ENCODE peak calls at places on chromosomes 7 and 10, in nine cellular contexts. One of them, this sample, is unnamed.
A peak's percentile ranks its signal among the peaks of the same experiment; 100 is the strongest.

GRCh38 chr10:44261710-44262455 is 123.0 kb downstream of the CXCL12 start:
- DNase-seq in skeletal muscle cell: no peak
- DNase-seq in occipital lobe: peak; percentile 9
- DNase-seq in CD4-positive, CD25-positive, alpha-beta regulatory T cell: no peak
- DNase-seq in stimulated activated CD8-positive, alpha-beta memory T cell treated with anti-CD3 and anti-CD28 coated beads, Interleukin-4, amount 100 ng/mL, for 24 hours: no peak
- DNase-seq in NCI-H1417: no peak
- DNase-seq in T-cell: no peak
- DNase-seq in activated naive CD4-positive, alpha-beta T cell treated with anti-CD3 and anti-CD28 coated beads, Interleukin-2, amount 50 U/mL, for 72 hours: no peak
- DNase-seq in Peyer's patch: no peak
- DNase-seq in this sample: no peak

GRCh38 chr7:112157072-112157471 is 49.1 kb downstream of the DOCK4 start:
- DNase-seq in skeletal muscle cell: peak; percentile 59
- DNase-seq in occipital lobe: no peak
- DNase-seq in CD4-positive, CD25-positive, alpha-beta regulatory T cell: no peak
- DNase-seq in stimulated activated CD8-positive, alpha-beta memory T cell treated with anti-CD3 and anti-CD28 coated beads, Interleukin-4, amount 100 ng/mL, for 24 hours: no peak
- DNase-seq in NCI-H1417: no peak
- DNase-seq in T-cell: no peak
- DNase-seq in activated naive CD4-positive, alpha-beta T cell treated with anti-CD3 and anti-CD28 coated beads, Interleukin-2, amount 50 U/mL, for 72 hours: no peak
- DNase-seq in Peyer's patch: no peak
- DNase-seq in this sample: no peak

GRCh38 chr10:20898851-20899250 is 1.7 kb upstream of the NEBL start:
- DNase-seq in skeletal muscle cell: no peak
- DNase-seq in occipital lobe: no peak
- DNase-seq in CD4-positive, CD25-positive, alpha-beta regulatory T cell: no peak
- DNase-seq in stimulated activated CD8-positive, alpha-beta memory T cell treated with anti-CD3 and anti-CD28 coated beads, Interleukin-4, amount 100 ng/mL, for 24 hours: no peak
- DNase-seq in NCI-H1417: no peak
- DNase-seq in T-cell: no peak
- DNase-seq in activated naive CD4-positive, alpha-beta T cell treated with anti-CD3 and anti-CD28 coated beads, Interleukin-2, amount 50 U/mL, for 72 hours: no peak
- DNase-seq in Peyer's patch: no peak
- DNase-seq in this sample: no peak

GRCh38 chr10:124319926-124320391 is 98.8 kb downstream of the OAT start:
- DNase-seq in skeletal muscle cell: peak; percentile 12
- DNase-seq in occipital lobe: no peak
- DNase-seq in CD4-positive, CD25-positive, alpha-beta regulatory T cell: no peak
- DNase-seq in stimulated activated CD8-positive, alpha-beta memory T cell treated with anti-CD3 and anti-CD28 coated beads, Interleukin-4, amount 100 ng/mL, for 24 hours: no peak
- DNase-seq in NCI-H1417: no peak
- DNase-seq in T-cell: no peak
- DNase-seq in activated naive CD4-positive, alpha-beta T cell treated with anti-CD3 and anti-CD28 coated beads, Interleukin-2, amount 50 U/mL, for 72 hours: no peak
- DNase-seq in Peyer's patch: no peak
- DNase-seq in this sample: no peak

GRCh38 chr7:39624202-39624807 is 933 bp downstream of the RALA start:
- DNase-seq in skeletal muscle cell: no peak
- DNase-seq in occipital lobe: no peak
- DNase-seq in CD4-positive, CD25-positive, alpha-beta regulatory T cell: peak; percentile 41
- DNase-seq in stimulated activated CD8-positive, alpha-beta memory T cell treated with anti-CD3 and anti-CD28 coated beads, Interleukin-4, amount 100 ng/mL, for 24 hours: no peak
- DNase-seq in NCI-H1417: no peak
- DNase-seq in T-cell: no peak
- DNase-seq in activated naive CD4-positive, alpha-beta T cell treated with anti-CD3 and anti-CD28 coated beads, Interleukin-2, amount 50 U/mL, for 72 hours: no peak
- DNase-seq in Peyer's patch: no peak
- DNase-seq in this sample: no peak

GRCh38 chr7:150945853-150946825 is 32.0 kb downstream of the KCNH2 start:
- DNase-seq in skeletal muscle cell: no peak
- DNase-seq in occipital lobe: peak; percentile 66
- DNase-seq in CD4-positive, CD25-positive, alpha-beta regulatory T cell: no peak
- DNase-seq in stimulated activated CD8-positive, alpha-beta memory T cell treated with anti-CD3 and anti-CD28 coated beads, Interleukin-4, amount 100 ng/mL, for 24 hours: no peak
- DNase-seq in NCI-H1417: no peak
- DNase-seq in T-cell: no peak
- DNase-seq in activated naive CD4-positive, alpha-beta T cell treated with anti-CD3 and anti-CD28 coated beads, Interleukin-2, amount 50 U/mL, for 72 hours: peak; percentile 49
- DNase-seq in Peyer's patch: peak; percentile 48
- DNase-seq in this sample: peak; percentile 38

GRCh38 chr10:14742815-14743214 is 31.9 kb downstream of the FAM107B start:
- DNase-seq in skeletal muscle cell: no peak
- DNase-seq in occipital lobe: no peak
- DNase-seq in CD4-positive, CD25-positive, alpha-beta regulatory T cell: no peak
- DNase-seq in stimulated activated CD8-positive, alpha-beta memory T cell treated with anti-CD3 and anti-CD28 coated beads, Interleukin-4, amount 100 ng/mL, for 24 hours: no peak
- DNase-seq in NCI-H1417: no peak
- DNase-seq in T-cell: no peak
- DNase-seq in activated naive CD4-positive, alpha-beta T cell treated with anti-CD3 and anti-CD28 coated beads, Interleukin-2, amount 50 U/mL, for 72 hours: no peak
- DNase-seq in Peyer's patch: no peak
- DNase-seq in this sample: peak; percentile 7

GRCh38 chr10:48453451-48454301 is 147.2 kb downstream of the MAPK8 start:
- DNase-seq in skeletal muscle cell: no peak
- DNase-seq in occipital lobe: no peak
- DNase-seq in CD4-positive, CD25-positive, alpha-beta regulatory T cell: no peak
- DNase-seq in stimulated activated CD8-positive, alpha-beta memory T cell treated with anti-CD3 and anti-CD28 coated beads, Interleukin-4, amount 100 ng/mL, for 24 hours: no peak
- DNase-seq in NCI-H1417: no peak
- DNase-seq in T-cell: no peak
- DNase-seq in activated naive CD4-positive, alpha-beta T cell treated with anti-CD3 and anti-CD28 coated beads, Interleukin-2, amount 50 U/mL, for 72 hours: peak; percentile 30
- DNase-seq in Peyer's patch: no peak
- DNase-seq in this sample: no peak

GRCh38 chr10:36018996-36019395 is 376.9 kb upstream of the FZD8 start:
- DNase-seq in skeletal muscle cell: no peak
- DNase-seq in occipital lobe: no peak
- DNase-seq in CD4-positive, CD25-positive, alpha-beta regulatory T cell: no peak
- DNase-seq in stimulated activated CD8-positive, alpha-beta memory T cell treated with anti-CD3 and anti-CD28 coated beads, Interleukin-4, amount 100 ng/mL, for 24 hours: no peak
- DNase-seq in NCI-H1417: no peak
- DNase-seq in T-cell: no peak
- DNase-seq in activated naive CD4-positive, alpha-beta T cell treated with anti-CD3 and anti-CD28 coated beads, Interleukin-2, amount 50 U/mL, for 72 hours: no peak
- DNase-seq in Peyer's patch: no peak
- DNase-seq in this sample: no peak

GRCh38 chr7:112140600-112140999 is 65.6 kb downstream of the DOCK4 start:
- DNase-seq in skeletal muscle cell: no peak
- DNase-seq in occipital lobe: no peak
- DNase-seq in CD4-positive, CD25-positive, alpha-beta regulatory T cell: no peak
- DNase-seq in stimulated activated CD8-positive, alpha-beta memory T cell treated with anti-CD3 and anti-CD28 coated beads, Interleukin-4, amount 100 ng/mL, for 24 hours: no peak
- DNase-seq in NCI-H1417: peak; percentile 26
- DNase-seq in T-cell: no peak
- DNase-seq in activated naive CD4-positive, alpha-beta T cell treated with anti-CD3 and anti-CD28 coated beads, Interleukin-2, amount 50 U/mL, for 72 hours: no peak
- DNase-seq in Peyer's patch: no peak
- DNase-seq in this sample: no peak

GRCh38 chr7:22219036-22219435 is 137.9 kb downstream of the RAPGEF5 start:
- DNase-seq in skeletal muscle cell: no peak
- DNase-seq in occipital lobe: peak; percentile 39
- DNase-seq in CD4-positive, CD25-positive, alpha-beta regulatory T cell: no peak
- DNase-seq in stimulated activated CD8-positive, alpha-beta memory T cell treated with anti-CD3 and anti-CD28 coated beads, Interleukin-4, amount 100 ng/mL, for 24 hours: no peak
- DNase-seq in NCI-H1417: no peak
- DNase-seq in T-cell: no peak
- DNase-seq in activated naive CD4-positive, alpha-beta T cell treated with anti-CD3 and anti-CD28 coated beads, Interleukin-2, amount 50 U/mL, for 72 hours: no peak
- DNase-seq in Peyer's patch: no peak
- DNase-seq in this sample: peak; percentile 89

GRCh38 chr7:79880312-79880711 is 254.3 kb upstream of the GNAI1 start:
- DNase-seq in skeletal muscle cell: no peak
- DNase-seq in occipital lobe: no peak
- DNase-seq in CD4-positive, CD25-positive, alpha-beta regulatory T cell: no peak
- DNase-seq in stimulated activated CD8-positive, alpha-beta memory T cell treated with anti-CD3 and anti-CD28 coated beads, Interleukin-4, amount 100 ng/mL, for 24 hours: no peak
- DNase-seq in NCI-H1417: peak; percentile 66
- DNase-seq in T-cell: no peak
- DNase-seq in activated naive CD4-positive, alpha-beta T cell treated with anti-CD3 and anti-CD28 coated beads, Interleukin-2, amount 50 U/mL, for 72 hours: no peak
- DNase-seq in Peyer's patch: no peak
- DNase-seq in this sample: no peak

GRCh38 chr10:34739915-34740314 is 75.2 kb downstream of the PARD3 start:
- DNase-seq in skeletal muscle cell: peak; percentile 83
- DNase-seq in occipital lobe: no peak
- DNase-seq in CD4-positive, CD25-positive, alpha-beta regulatory T cell: no peak
- DNase-seq in stimulated activated CD8-positive, alpha-beta memory T cell treated with anti-CD3 and anti-CD28 coated beads, Interleukin-4, amount 100 ng/mL, for 24 hours: no peak
- DNase-seq in NCI-H1417: peak; percentile 77
- DNase-seq in T-cell: no peak
- DNase-seq in activated naive CD4-positive, alpha-beta T cell treated with anti-CD3 and anti-CD28 coated beads, Interleukin-2, amount 50 U/mL, for 72 hours: no peak
- DNase-seq in Peyer's patch: peak; percentile 54
- DNase-seq in this sample: no peak

GRCh38 chr7:150715738-150716137 is 675 bp upstream of the GIMAP1 start:
- DNase-seq in skeletal muscle cell: no peak
- DNase-seq in occipital lobe: no peak
- DNase-seq in CD4-positive, CD25-positive, alpha-beta regulatory T cell: no peak
- DNase-seq in stimulated activated CD8-positive, alpha-beta memory T cell treated with anti-CD3 and anti-CD28 coated beads, Interleukin-4, amount 100 ng/mL, for 24 hours: no peak
- DNase-seq in NCI-H1417: no peak
- DNase-seq in T-cell: no peak
- DNase-seq in activated naive CD4-positive, alpha-beta T cell treated with anti-CD3 and anti-CD28 coated beads, Interleukin-2, amount 50 U/mL, for 72 hours: no peak
- DNase-seq in Peyer's patch: no peak
- DNase-seq in this sample: no peak

GRCh38 chr10:30284860-30285594 is 64.1 kb downstream of the MTPAP start:
- DNase-seq in skeletal muscle cell: no peak
- DNase-seq in occipital lobe: no peak
- DNase-seq in CD4-positive, CD25-positive, alpha-beta regulatory T cell: peak; percentile 11
- DNase-seq in stimulated activated CD8-positive, alpha-beta memory T cell treated with anti-CD3 and anti-CD28 coated beads, Interleukin-4, amount 100 ng/mL, for 24 hours: no peak
- DNase-seq in NCI-H1417: no peak
- DNase-seq in T-cell: no peak
- DNase-seq in activated naive CD4-positive, alpha-beta T cell treated with anti-CD3 and anti-CD28 coated beads, Interleukin-2, amount 50 U/mL, for 72 hours: no peak
- DNase-seq in Peyer's patch: no peak
- DNase-seq in this sample: no peak

GRCh38 chr7:88169717-88170320 is 50.0 kb downstream of the SRI start:
- DNase-seq in skeletal muscle cell: no peak
- DNase-seq in occipital lobe: no peak
- DNase-seq in CD4-positive, CD25-positive, alpha-beta regulatory T cell: peak; percentile 10
- DNase-seq in stimulated activated CD8-positive, alpha-beta memory T cell treated with anti-CD3 and anti-CD28 coated beads, Interleukin-4, amount 100 ng/mL, for 24 hours: no peak
- DNase-seq in NCI-H1417: peak; percentile 51
- DNase-seq in T-cell: no peak
- DNase-seq in activated naive CD4-positive, alpha-beta T cell treated with anti-CD3 and anti-CD28 coated beads, Interleukin-2, amount 50 U/mL, for 72 hours: no peak
- DNase-seq in Peyer's patch: no peak
- DNase-seq in this sample: peak; percentile 35

GRCh38 chr7:41886906-41887311 is 184.0 kb upstream of the INHBA start:
- DNase-seq in skeletal muscle cell: peak; percentile 96
- DNase-seq in occipital lobe: no peak
- DNase-seq in CD4-positive, CD25-positive, alpha-beta regulatory T cell: no peak
- DNase-seq in stimulated activated CD8-positive, alpha-beta memory T cell treated with anti-CD3 and anti-CD28 coated beads, Interleukin-4, amount 100 ng/mL, for 24 hours: no peak
- DNase-seq in NCI-H1417: no peak
- DNase-seq in T-cell: no peak
- DNase-seq in activated naive CD4-positive, alpha-beta T cell treated with anti-CD3 and anti-CD28 coated beads, Interleukin-2, amount 50 U/mL, for 72 hours: no peak
- DNase-seq in Peyer's patch: no peak
- DNase-seq in this sample: no peak

GRCh38 chr10:72133517-72133916 is 45.2 kb upstream of the SPOCK2 start:
- DNase-seq in skeletal muscle cell: peak; percentile 40
- DNase-seq in occipital lobe: no peak
- DNase-seq in CD4-positive, CD25-positive, alpha-beta regulatory T cell: no peak
- DNase-seq in stimulated activated CD8-positive, alpha-beta memory T cell treated with anti-CD3 and anti-CD28 coated beads, Interleukin-4, amount 100 ng/mL, for 24 hours: no peak
- DNase-seq in NCI-H1417: no peak
- DNase-seq in T-cell: no peak
- DNase-seq in activated naive CD4-positive, alpha-beta T cell treated with anti-CD3 and anti-CD28 coated beads, Interleukin-2, amount 50 U/mL, for 72 hours: no peak
- DNase-seq in Peyer's patch: no peak
- DNase-seq in this sample: no peak

GRCh38 chr10:64113375-64113774 is 592.2 kb downstream of the REEP3 start:
- DNase-seq in skeletal muscle cell: no peak
- DNase-seq in occipital lobe: no peak
- DNase-seq in CD4-positive, CD25-positive, alpha-beta regulatory T cell: no peak
- DNase-seq in stimulated activated CD8-positive, alpha-beta memory T cell treated with anti-CD3 and anti-CD28 coated beads, Interleukin-4, amount 100 ng/mL, for 24 hours: no peak
- DNase-seq in NCI-H1417: no peak
- DNase-seq in T-cell: no peak
- DNase-seq in activated naive CD4-positive, alpha-beta T cell treated with anti-CD3 and anti-CD28 coated beads, Interleukin-2, amount 50 U/mL, for 72 hours: no peak
- DNase-seq in Peyer's patch: no peak
- DNase-seq in this sample: no peak

GRCh38 chr7:140698477-140698876 is 2.0 kb downstream of the NDUFB2 start:
- DNase-seq in skeletal muscle cell: no peak
- DNase-seq in occipital lobe: no peak
- DNase-seq in CD4-positive, CD25-positive, alpha-beta regulatory T cell: no peak
- DNase-seq in stimulated activated CD8-positive, alpha-beta memory T cell treated with anti-CD3 and anti-CD28 coated beads, Interleukin-4, amount 100 ng/mL, for 24 hours: no peak
- DNase-seq in NCI-H1417: no peak
- DNase-seq in T-cell: no peak
- DNase-seq in activated naive CD4-positive, alpha-beta T cell treated with anti-CD3 and anti-CD28 coated beads, Interleukin-2, amount 50 U/mL, for 72 hours: no peak
- DNase-seq in Peyer's patch: no peak
- DNase-seq in this sample: no peak

GRCh38 chr10:34584164-34584563 is 230.9 kb downstream of the PARD3 start:
- DNase-seq in skeletal muscle cell: peak; percentile 87
- DNase-seq in occipital lobe: no peak
- DNase-seq in CD4-positive, CD25-positive, alpha-beta regulatory T cell: no peak
- DNase-seq in stimulated activated CD8-positive, alpha-beta memory T cell treated with anti-CD3 and anti-CD28 coated beads, Interleukin-4, amount 100 ng/mL, for 24 hours: no peak
- DNase-seq in NCI-H1417: no peak
- DNase-seq in T-cell: no peak
- DNase-seq in activated naive CD4-positive, alpha-beta T cell treated with anti-CD3 and anti-CD28 coated beads, Interleukin-2, amount 50 U/mL, for 72 hours: no peak
- DNase-seq in Peyer's patch: no peak
- DNase-seq in this sample: no peak

GRCh38 chr10:31830887-31831286 is 97.7 kb downstream of the ARHGAP12 start:
- DNase-seq in skeletal muscle cell: no peak
- DNase-seq in occipital lobe: no peak
- DNase-seq in CD4-positive, CD25-positive, alpha-beta regulatory T cell: no peak
- DNase-seq in stimulated activated CD8-positive, alpha-beta memory T cell treated with anti-CD3 and anti-CD28 coated beads, Interleukin-4, amount 100 ng/mL, for 24 hours: no peak
- DNase-seq in NCI-H1417: no peak
- DNase-seq in T-cell: no peak
- DNase-seq in activated naive CD4-positive, alpha-beta T cell treated with anti-CD3 and anti-CD28 coated beads, Interleukin-2, amount 50 U/mL, for 72 hours: no peak
- DNase-seq in Peyer's patch: no peak
- DNase-seq in this sample: no peak

GRCh38 chr7:90209776-90210175 is 1.8 kb upstream of the STEAP2 start:
- DNase-seq in skeletal muscle cell: no peak
- DNase-seq in occipital lobe: no peak
- DNase-seq in CD4-positive, CD25-positive, alpha-beta regulatory T cell: no peak
- DNase-seq in stimulated activated CD8-positive, alpha-beta memory T cell treated with anti-CD3 and anti-CD28 coated beads, Interleukin-4, amount 100 ng/mL, for 24 hours: no peak
- DNase-seq in NCI-H1417: no peak
- DNase-seq in T-cell: no peak
- DNase-seq in activated naive CD4-positive, alpha-beta T cell treated with anti-CD3 and anti-CD28 coated beads, Interleukin-2, amount 50 U/mL, for 72 hours: no peak
- DNase-seq in Peyer's patch: no peak
- DNase-seq in this sample: no peak

GRCh38 chr10:13046861-13047528 is 45.5 kb upstream of the CCDC3 start:
- DNase-seq in skeletal muscle cell: no peak
- DNase-seq in occipital lobe: no peak
- DNase-seq in CD4-positive, CD25-positive, alpha-beta regulatory T cell: no peak
- DNase-seq in stimulated activated CD8-positive, alpha-beta memory T cell treated with anti-CD3 and anti-CD28 coated beads, Interleukin-4, amount 100 ng/mL, for 24 hours: no peak
- DNase-seq in NCI-H1417: no peak
- DNase-seq in T-cell: no peak
- DNase-seq in activated naive CD4-positive, alpha-beta T cell treated with anti-CD3 and anti-CD28 coated beads, Interleukin-2, amount 50 U/mL, for 72 hours: no peak
- DNase-seq in Peyer's patch: no peak
- DNase-seq in this sample: no peak

GRCh38 chr10:109866168-109866994 is 56.9 kb downstream of the XPNPEP1 start:
- DNase-seq in skeletal muscle cell: no peak
- DNase-seq in occipital lobe: no peak
- DNase-seq in CD4-positive, CD25-positive, alpha-beta regulatory T cell: peak; percentile 12
- DNase-seq in stimulated activated CD8-positive, alpha-beta memory T cell treated with anti-CD3 and anti-CD28 coated beads, Interleukin-4, amount 100 ng/mL, for 24 hours: no peak
- DNase-seq in NCI-H1417: no peak
- DNase-seq in T-cell: no peak
- DNase-seq in activated naive CD4-positive, alpha-beta T cell treated with anti-CD3 and anti-CD28 coated beads, Interleukin-2, amount 50 U/mL, for 72 hours: no peak
- DNase-seq in Peyer's patch: no peak
- DNase-seq in this sample: peak; percentile 5

GRCh38 chr7:139943391-139943790 is 114.3 kb downstream of the TBXAS1 start:
- DNase-seq in skeletal muscle cell: no peak
- DNase-seq in occipital lobe: no peak
- DNase-seq in CD4-positive, CD25-positive, alpha-beta regulatory T cell: no peak
- DNase-seq in stimulated activated CD8-positive, alpha-beta memory T cell treated with anti-CD3 and anti-CD28 coated beads, Interleukin-4, amount 100 ng/mL, for 24 hours: no peak
- DNase-seq in NCI-H1417: no peak
- DNase-seq in T-cell: no peak
- DNase-seq in activated naive CD4-positive, alpha-beta T cell treated with anti-CD3 and anti-CD28 coated beads, Interleukin-2, amount 50 U/mL, for 72 hours: no peak
- DNase-seq in Peyer's patch: no peak
- DNase-seq in this sample: no peak

GRCh38 chr10:69974551-69975155 is 78.0 kb upstream of the MACROH2A2 start:
- DNase-seq in skeletal muscle cell: peak; percentile 12
- DNase-seq in occipital lobe: no peak
- DNase-seq in CD4-positive, CD25-positive, alpha-beta regulatory T cell: no peak
- DNase-seq in stimulated activated CD8-positive, alpha-beta memory T cell treated with anti-CD3 and anti-CD28 coated beads, Interleukin-4, amount 100 ng/mL, for 24 hours: no peak
- DNase-seq in NCI-H1417: peak; percentile 18
- DNase-seq in T-cell: no peak
- DNase-seq in activated naive CD4-positive, alpha-beta T cell treated with anti-CD3 and anti-CD28 coated beads, Interleukin-2, amount 50 U/mL, for 72 hours: no peak
- DNase-seq in Peyer's patch: no peak
- DNase-seq in this sample: peak; percentile 19

GRCh38 chr10:49365275-49365674 is 30.6 kb downstream of the DRGX start:
- DNase-seq in skeletal muscle cell: no peak
- DNase-seq in occipital lobe: no peak
- DNase-seq in CD4-positive, CD25-positive, alpha-beta regulatory T cell: no peak
- DNase-seq in stimulated activated CD8-positive, alpha-beta memory T cell treated with anti-CD3 and anti-CD28 coated beads, Interleukin-4, amount 100 ng/mL, for 24 hours: no peak
- DNase-seq in NCI-H1417: no peak
- DNase-seq in T-cell: no peak
- DNase-seq in activated naive CD4-positive, alpha-beta T cell treated with anti-CD3 and anti-CD28 coated beads, Interleukin-2, amount 50 U/mL, for 72 hours: no peak
- DNase-seq in Peyer's patch: no peak
- DNase-seq in this sample: no peak

GRCh38 chr7:111388912-111389311 is 173.4 kb downstream of the IMMP2L start:
- DNase-seq in skeletal muscle cell: no peak
- DNase-seq in occipital lobe: no peak
- DNase-seq in CD4-positive, CD25-positive, alpha-beta regulatory T cell: no peak
- DNase-seq in stimulated activated CD8-positive, alpha-beta memory T cell treated with anti-CD3 and anti-CD28 coated beads, Interleukin-4, amount 100 ng/mL, for 24 hours: no peak
- DNase-seq in NCI-H1417: no peak
- DNase-seq in T-cell: no peak
- DNase-seq in activated naive CD4-positive, alpha-beta T cell treated with anti-CD3 and anti-CD28 coated beads, Interleukin-2, amount 50 U/mL, for 72 hours: no peak
- DNase-seq in Peyer's patch: no peak
- DNase-seq in this sample: no peak

GRCh38 chr7:132321387-132321786 is 254.9 kb downstream of the PLXNA4 start:
- DNase-seq in skeletal muscle cell: no peak
- DNase-seq in occipital lobe: no peak
- DNase-seq in CD4-positive, CD25-positive, alpha-beta regulatory T cell: no peak
- DNase-seq in stimulated activated CD8-positive, alpha-beta memory T cell treated with anti-CD3 and anti-CD28 coated beads, Interleukin-4, amount 100 ng/mL, for 24 hours: no peak
- DNase-seq in NCI-H1417: no peak
- DNase-seq in T-cell: no peak
- DNase-seq in activated naive CD4-positive, alpha-beta T cell treated with anti-CD3 and anti-CD28 coated beads, Interleukin-2, amount 50 U/mL, for 72 hours: no peak
- DNase-seq in Peyer's patch: no peak
- DNase-seq in this sample: no peak

GRCh38 chr7:80279760-80280159 is 145.1 kb downstream of the GNAI1 start:
- DNase-seq in skeletal muscle cell: no peak
- DNase-seq in occipital lobe: no peak
- DNase-seq in CD4-positive, CD25-positive, alpha-beta regulatory T cell: no peak
- DNase-seq in stimulated activated CD8-positive, alpha-beta memory T cell treated with anti-CD3 and anti-CD28 coated beads, Interleukin-4, amount 100 ng/mL, for 24 hours: no peak
- DNase-seq in NCI-H1417: no peak
- DNase-seq in T-cell: no peak
- DNase-seq in activated naive CD4-positive, alpha-beta T cell treated with anti-CD3 and anti-CD28 coated beads, Interleukin-2, amount 50 U/mL, for 72 hours: no peak
- DNase-seq in Peyer's patch: no peak
- DNase-seq in this sample: no peak